ENCODE peak calls at places on chromosomes 2 and 18, in five cellular contexts. One of them, this sample, is unnamed.

GRCh38 chr2:82476094-82476493 is 1983.0 kb downstream of the SUCLG1 start:
- DNase-seq in colonic mucosa: no peak
- DNase-seq in fibroblast of lung: no peak
- DNase-seq in GM23248: no peak
- DNase-seq in neuronal stem cell: no peak
- DNase-seq in this sample: no peak

GRCh38 chr2:138180691-138181386 is 216.6 kb downstream of the HNMT start:
- DNase-seq in GM23248: no peak
- DNase-seq in neuronal stem cell: no peak
- DNase-seq in fibroblast of lung: peak
- DNase-seq in colonic mucosa: no peak
- DNase-seq in this sample: no peak

GRCh38 chr2:128317186-128317897 is 1.3 kb downstream of the HS6ST1 start:
- DNase-seq in GM23248: peak
- DNase-seq in neuronal stem cell: no peak
- DNase-seq in fibroblast of lung: no peak
- DNase-seq in colonic mucosa: peak
- DNase-seq in this sample: peak

GRCh38 chr2:29010946-29011649 is 30.0 kb downstream of the TOGARAM2 start:
- DNase-seq in fibroblast of lung: peak
- DNase-seq in colonic mucosa: no peak
- DNase-seq in neuronal stem cell: no peak
- DNase-seq in GM23248: peak
- DNase-seq in this sample: peak

GRCh38 chr2:38581193-38582147 is 21.3 kb downstream of the HNRNPLL start:
- DNase-seq in GM23248: peak
- DNase-seq in colonic mucosa: peak
- DNase-seq in neuronal stem cell: peak
- DNase-seq in fibroblast of lung: peak
- DNase-seq in this sample: peak

GRCh38 chr2:72214429-72215143 is 66.9 kb upstream of the CYP26B1 start:
- DNase-seq in neuronal stem cell: no peak
- DNase-seq in GM23248: peak
- DNase-seq in colonic mucosa: no peak
- DNase-seq in fibroblast of lung: peak
- DNase-seq in this sample: no peak

GRCh38 chr2:106096446-106097369 is 97.4 kb downstream of the UXS1 start:
- DNase-seq in neuronal stem cell: no peak
- DNase-seq in fibroblast of lung: no peak
- DNase-seq in colonic mucosa: no peak
- DNase-seq in GM23248: no peak
- DNase-seq in this sample: peak

GRCh38 chr2:137659616-137660015 is 304.7 kb upstream of the HNMT start:
- DNase-seq in fibroblast of lung: no peak
- DNase-seq in neuronal stem cell: no peak
- DNase-seq in colonic mucosa: no peak
- DNase-seq in GM23248: peak
- DNase-seq in this sample: no peak

GRCh38 chr2:58569460-58570185 is 328.5 kb upstream of the FANCL start:
- DNase-seq in colonic mucosa: no peak
- DNase-seq in GM23248: peak
- DNase-seq in fibroblast of lung: peak
- DNase-seq in neuronal stem cell: no peak
- DNase-seq in this sample: no peak

GRCh38 chr2:43075054-43075593 is 151.3 kb downstream of the ZFP36L2 start:
- DNase-seq in colonic mucosa: peak
- DNase-seq in neuronal stem cell: no peak
- DNase-seq in GM23248: peak
- DNase-seq in fibroblast of lung: peak
- DNase-seq in this sample: no peak
- H3K9ac ChIP-seq in colonic mucosa: no peak
- H3K9ac ChIP-seq in neuronal stem cell: no peak
- H3K9ac ChIP-seq in GM23248: peak
- H3K9ac ChIP-seq in fibroblast of lung: peak
- H3K9ac ChIP-seq in this sample: no peak

DNA sequence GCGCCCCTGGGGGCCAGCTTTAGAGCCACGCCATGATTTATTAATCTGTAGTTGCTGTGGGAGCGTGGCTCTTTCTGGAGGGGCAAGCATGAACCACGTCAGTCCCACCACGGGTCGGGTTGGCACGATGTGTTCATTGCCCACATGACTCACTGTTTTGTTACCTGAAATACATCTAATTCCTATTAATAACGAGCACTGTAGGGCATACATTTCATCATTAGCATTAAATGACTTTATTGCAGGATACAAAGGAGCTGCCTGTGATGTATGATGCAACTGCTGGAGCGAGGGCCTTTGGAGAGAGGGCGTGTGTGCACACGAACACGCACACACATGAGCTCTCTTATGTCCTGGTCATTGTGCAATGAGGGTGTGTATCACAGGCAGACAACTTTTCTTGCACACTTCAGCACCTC is 127.0 kb downstream of the INHBB start:
- DNase-seq in fibroblast of lung: peak
- DNase-seq in neuronal stem cell: no peak
- DNase-seq in colonic mucosa: no peak
- DNase-seq in GM23248: peak
- DNase-seq in this sample: no peak
- H3K9ac ChIP-seq in fibroblast of lung: no peak
- H3K9ac ChIP-seq in neuronal stem cell: no peak
- H3K9ac ChIP-seq in colonic mucosa: no peak
- H3K9ac ChIP-seq in GM23248: no peak
- H3K9ac ChIP-seq in this sample: no peak

DNA sequence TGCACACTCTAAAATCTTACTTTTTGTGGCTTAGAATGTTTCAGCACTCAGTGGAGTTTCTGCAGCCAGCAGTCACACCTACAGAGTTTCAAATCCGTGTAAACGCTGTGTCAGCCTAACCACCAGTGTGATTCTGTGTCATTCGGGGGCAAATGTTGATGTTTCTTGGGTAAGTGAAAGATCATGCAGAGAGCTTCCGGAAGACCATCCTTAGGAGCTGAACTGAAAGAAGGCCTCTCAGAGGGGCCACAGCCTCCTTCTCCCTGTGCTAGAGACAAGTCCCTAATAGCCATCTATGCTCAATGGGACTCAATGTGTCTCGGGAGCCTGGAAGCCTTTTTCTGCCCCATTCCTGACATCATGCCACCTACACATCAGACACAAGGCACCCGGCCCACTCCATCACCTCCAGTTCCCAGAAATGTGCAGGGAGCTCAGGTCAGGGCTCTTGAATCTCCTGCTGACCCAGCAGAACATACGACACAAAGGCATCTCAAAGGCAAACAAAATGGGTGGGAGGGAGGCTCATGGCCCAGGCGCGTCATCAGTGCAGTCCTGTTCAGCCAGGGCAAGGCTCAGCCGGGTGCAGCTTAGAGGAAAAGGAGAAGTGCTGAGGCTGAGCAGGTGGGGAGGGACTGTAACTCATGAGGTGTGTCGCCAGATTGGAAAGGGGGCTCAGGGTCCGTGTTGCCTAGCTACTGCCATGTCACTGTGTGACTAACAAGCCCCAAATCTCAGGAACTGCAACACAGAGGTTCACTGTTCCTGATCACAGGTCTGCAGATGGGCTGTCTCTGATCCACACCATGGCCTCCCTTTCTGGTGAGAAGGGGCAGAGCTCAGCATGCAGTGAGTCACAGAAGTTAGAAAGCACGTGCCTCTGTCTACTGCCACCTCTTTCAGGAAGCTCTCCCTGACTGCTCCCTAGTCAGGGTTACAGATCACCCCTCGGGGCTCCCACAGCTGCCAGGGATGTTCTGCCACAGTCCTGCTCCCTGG is 82.0 kb downstream of the SMAD7 start:
- DNase-seq in fibroblast of lung: no peak
- DNase-seq in GM23248: peak
- DNase-seq in neuronal stem cell: no peak
- DNase-seq in colonic mucosa: no peak
- DNase-seq in this sample: no peak
- H3K9ac ChIP-seq in fibroblast of lung: no peak
- H3K9ac ChIP-seq in GM23248: no peak
- H3K9ac ChIP-seq in neuronal stem cell: peak
- H3K9ac ChIP-seq in colonic mucosa: no peak
- H3K9ac ChIP-seq in this sample: no peak

GRCh38 chr2:101501443-101501842 is 26.5 kb upstream of the RFX8 start:
- DNase-seq in fibroblast of lung: no peak
- DNase-seq in GM23248: peak
- DNase-seq in neuronal stem cell: no peak
- DNase-seq in colonic mucosa: no peak
- DNase-seq in this sample: peak
- H3K9ac ChIP-seq in fibroblast of lung: no peak
- H3K9ac ChIP-seq in GM23248: no peak
- H3K9ac ChIP-seq in neuronal stem cell: no peak
- H3K9ac ChIP-seq in colonic mucosa: no peak
- H3K9ac ChIP-seq in this sample: peak

GRCh38 chr2:42051168-42052125 is 3.6 kb downstream of the PKDCC start:
- DNase-seq in GM23248: no peak
- DNase-seq in fibroblast of lung: no peak
- DNase-seq in neuronal stem cell: no peak
- DNase-seq in colonic mucosa: peak
- DNase-seq in this sample: no peak

GRCh38 chr2:42048318-42049251 is 764 bp downstream of the PKDCC start:
- DNase-seq in fibroblast of lung: peak
- DNase-seq in neuronal stem cell: no peak
- DNase-seq in GM23248: peak
- DNase-seq in colonic mucosa: peak
- DNase-seq in this sample: no peak

GRCh38 chr2:42052702-42053481 is 5.1 kb downstream of the PKDCC start:
- DNase-seq in colonic mucosa: peak
- DNase-seq in neuronal stem cell: no peak
- DNase-seq in GM23248: no peak
- DNase-seq in fibroblast of lung: peak
- DNase-seq in this sample: no peak

GRCh38 chr2:42049411-42050349 is 1.9 kb downstream of the PKDCC start:
- DNase-seq in fibroblast of lung: peak
- DNase-seq in neuronal stem cell: no peak
- DNase-seq in colonic mucosa: peak
- DNase-seq in GM23248: peak
- DNase-seq in this sample: no peak

DNA sequence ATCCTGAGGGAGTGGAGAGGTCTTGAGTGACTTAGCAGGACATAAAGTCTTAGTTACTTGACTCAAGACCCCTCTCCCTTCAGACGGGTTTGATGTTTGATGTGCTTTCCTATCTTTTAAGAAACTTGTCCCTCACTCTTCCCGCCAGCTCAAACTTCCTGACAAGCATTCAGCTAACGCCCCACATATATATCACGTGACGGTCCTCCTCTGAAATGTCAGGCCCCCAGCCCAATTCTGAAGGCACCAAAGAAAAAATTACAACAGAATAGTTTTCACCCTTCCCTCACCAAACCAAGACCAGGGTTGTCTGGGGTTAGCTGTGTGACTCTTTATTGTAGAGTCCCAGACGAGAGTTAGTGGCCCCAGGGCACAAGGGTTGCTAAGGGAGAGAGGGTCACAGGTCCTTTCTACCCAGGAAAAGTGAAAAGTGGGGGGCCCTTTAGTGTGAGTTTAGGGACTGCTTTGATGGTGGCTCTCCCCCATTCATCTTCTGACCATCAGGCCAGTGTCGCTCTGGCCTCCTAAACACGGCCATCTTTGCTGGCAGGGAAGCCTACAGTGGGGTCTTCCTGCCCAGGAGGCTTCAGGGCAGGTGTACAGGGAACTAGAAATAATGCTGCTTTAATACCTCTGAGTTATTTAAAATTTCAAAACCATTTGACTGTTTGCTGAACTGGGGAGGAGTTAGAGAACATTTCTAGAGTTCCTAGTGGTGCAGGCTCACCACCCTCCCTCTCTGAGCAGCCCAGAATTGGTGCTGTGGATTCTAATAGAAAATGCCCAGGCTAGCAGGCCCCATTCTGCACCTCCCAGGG is 2.7 kb downstream of the PKDCC start:
- DNase-seq in neuronal stem cell: no peak
- DNase-seq in fibroblast of lung: peak
- DNase-seq in colonic mucosa: peak
- DNase-seq in GM23248: peak
- DNase-seq in this sample: no peak
- H3K9ac ChIP-seq in neuronal stem cell: no peak
- H3K9ac ChIP-seq in fibroblast of lung: no peak
- H3K9ac ChIP-seq in colonic mucosa: peak
- H3K9ac ChIP-seq in GM23248: peak
- H3K9ac ChIP-seq in this sample: no peak

GRCh38 chr18:35782926-35783325 is 189.6 kb upstream of the RMP24 start:
- DNase-seq in fibroblast of lung: no peak
- DNase-seq in GM23248: no peak
- DNase-seq in colonic mucosa: no peak
- DNase-seq in neuronal stem cell: no peak
- DNase-seq in this sample: no peak

GRCh38 chr18:35789543-35789942 is 182.9 kb upstream of the RMP24 start:
- DNase-seq in neuronal stem cell: no peak
- DNase-seq in fibroblast of lung: no peak
- DNase-seq in GM23248: no peak
- DNase-seq in colonic mucosa: no peak
- DNase-seq in this sample: no peak

GRCh38 chr18:35780937-35781336 is 191.5 kb upstream of the RMP24 start:
- DNase-seq in GM23248: no peak
- DNase-seq in fibroblast of lung: no peak
- DNase-seq in colonic mucosa: no peak
- DNase-seq in neuronal stem cell: no peak
- DNase-seq in this sample: no peak

DNA sequence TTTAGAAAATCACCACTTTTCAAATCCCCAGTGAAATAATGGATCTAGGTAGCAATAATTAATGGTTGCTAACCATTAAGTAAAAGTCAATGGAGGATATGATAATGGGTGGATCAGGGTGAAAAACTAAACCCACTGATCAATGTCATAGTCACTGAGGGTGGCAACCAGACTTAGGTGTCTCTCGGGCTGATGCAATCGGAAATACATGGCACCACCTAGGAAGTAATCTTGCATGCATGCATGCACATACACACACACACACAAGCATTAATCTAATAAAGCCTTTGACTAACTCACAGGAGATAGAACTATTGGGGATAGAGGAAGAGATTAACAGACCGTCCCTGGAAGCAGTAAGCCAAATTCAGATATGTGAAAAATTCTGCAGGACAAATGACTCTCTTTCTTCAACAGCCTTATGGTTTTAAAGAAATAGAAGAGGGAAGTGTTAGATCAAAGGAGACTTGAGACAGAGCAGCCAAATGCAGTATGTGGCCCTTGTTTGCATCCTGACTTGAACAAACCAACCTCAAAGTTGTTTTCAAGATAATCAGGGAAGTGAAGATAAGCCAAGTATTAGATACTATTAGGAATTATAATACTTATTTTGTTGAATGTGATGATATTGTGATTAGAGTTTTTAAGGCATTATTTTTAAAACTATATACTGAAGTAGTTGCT is 186.0 kb upstream of the RMP24 start:
- DNase-seq in GM23248: no peak
- DNase-seq in colonic mucosa: no peak
- DNase-seq in fibroblast of lung: no peak
- DNase-seq in neuronal stem cell: no peak
- DNase-seq in this sample: no peak
- H3K9ac ChIP-seq in GM23248: no peak
- H3K9ac ChIP-seq in colonic mucosa: no peak
- H3K9ac ChIP-seq in fibroblast of lung: no peak
- H3K9ac ChIP-seq in neuronal stem cell: no peak
- H3K9ac ChIP-seq in this sample: no peak